ENCODE peak calls at places on chromosomes 12 and 14, in eight cellular contexts. A is IMR-90; F is psoas muscle; W is fibroblast of the conjunctiva; J is stimulated activated CD4-positive, alpha-beta T cell treated with anti-CD3 and anti-CD28 coated beads, Interleukin-2, amount 100 ng/mL, for 48 hours; X is A549; U is left colon; K is NCI-H2081. E is an unnamed sample.

GRCh38 chr12:4112290-4112689 is 161.3 kb upstream of the CCND2 start:
- DNase-seq in A (no peak), F (no peak), W (no peak), J (no peak), X (no peak), U (no peak), K (no peak), E (no peak)

GRCh38 chr14:105030836-105031396 is 10.0 kb upstream of the CDCA4 start:
- DNase-seq in A (no peak), F (no peak), W (no peak), J (no peak), X (no peak), U (no peak), K (no peak), E (no peak)

GRCh38 chr14:94643316-94644101 is 31.3 kb downstream of the SERPINA3 start:
- DNase-seq in A (no peak), F (no peak), W (no peak), J (no peak), X (no peak), U (no peak), K (no peak), E (no peak)

GRCh38 chr12:87323369-87323768 is 705.8 kb downstream of the C12orf50 start:
- DNase-seq in A (peak), F (no peak), W (peak), J (no peak), X (no peak), U (no peak), K (no peak), E (no peak)

GRCh38 chr14:29339491-29339890 is 572.9 kb downstream of the FOXG1 start:
- DNase-seq in A (peak), F (no peak), W (no peak), J (no peak), X (no peak), U (no peak), K (no peak), E (no peak)

GRCh38 chr12:7645395-7646177 is 20.1 kb downstream of the APOBEC1 start:
- DNase-seq in A (peak), F (no peak), W (no peak), J (no peak), X (peak), U (no peak), K (no peak), E (no peak)

GRCh38 chr14:105173901-105174894 is 5.6 kb upstream of the JAG2 start:
- DNase-seq in A (no peak), F (no peak), W (no peak), J (no peak), X (no peak), U (no peak), K (no peak), E (no peak)

GRCh38 chr12:19761465-19761864 is 322.2 kb downstream of the AEBP2 start:
- DNase-seq in A (no peak), F (no peak), W (no peak), J (no peak), X (no peak), U (no peak), K (no peak), E (peak)

GRCh38 chr12:8581098-8581784 is 31.4 kb downstream of the AICDA start:
- DNase-seq in A (no peak), F (no peak), W (no peak), J (no peak), X (no peak), U (no peak), K (no peak), E (no peak)

GRCh38 chr14:88879016-88879415 is 54.6 kb downstream of the TTC8 start:
- DNase-seq in A (peak), F (no peak), W (peak), J (no peak), X (peak), U (no peak), K (no peak), E (no peak)

GRCh38 chr14:92964124-92965109 is 41.5 kb downstream of the CHGA start:
- DNase-seq in A (no peak), F (peak), W (no peak), J (no peak), X (peak), U (no peak), K (peak), E (no peak)

GRCh38 chr12:46153267-46153872 is 115.5 kb downstream of the SLC38A1 start:
- DNase-seq in A (peak), F (no peak), W (peak), J (no peak), X (peak), U (no peak), K (peak), E (no peak)

GRCh38 chr12:10466311-10466710 is 13.1 kb upstream of the KLRC1 start:
- DNase-seq in A (no peak), F (no peak), W (no peak), J (no peak), X (no peak), U (no peak), K (no peak), E (no peak)

GRCh38 chr14:48373993-48374392 is 698.6 kb upstream of the MDGA2 start:
- DNase-seq in A (no peak), F (no peak), W (no peak), J (no peak), X (no peak), U (no peak), K (no peak), E (no peak)

GRCh38 chr12:1204581-1205121 is 213.6 kb downstream of the ERC1 start:
- DNase-seq in A (no peak), F (no peak), W (no peak), J (no peak), X (no peak), U (no peak), K (no peak), E (no peak)

GRCh38 chr12:75959506-75959905 is 72.1 kb downstream of the PHLDA1 start:
- DNase-seq in A (no peak), F (no peak), W (no peak), J (no peak), X (no peak), U (no peak), K (no peak), E (no peak)

GRCh38 chr14:76770521-76771431 is 9.5 kb downstream of the VASH1 start:
- DNase-seq in A (no peak), F (no peak), W (no peak), J (no peak), X (no peak), U (peak), K (no peak), E (no peak)

GRCh38 chr14:65332141-65332871 is 80.2 kb upstream of the FUT8 start:
- DNase-seq in A (no peak), F (no peak), W (no peak), J (no peak), X (no peak), U (no peak), K (no peak), E (no peak)

GRCh38 chr14:35287481-35288013 is 4.6 kb upstream of the PSMA6 start:
- DNase-seq in A (no peak), F (no peak), W (no peak), J (peak), X (no peak), U (no peak), K (no peak), E (no peak)

GRCh38 chr12:64820593-64820992 is 3.9 kb upstream of the TBC1D30 start:
- DNase-seq in A (no peak), F (no peak), W (no peak), J (no peak), X (no peak), U (no peak), K (no peak), E (no peak)

GRCh38 chr12:109736552-109737108 is 23.0 kb downstream of the FAM222A start:
- DNase-seq in A (peak), F (peak), W (peak), J (no peak), X (peak), U (peak), K (no peak), E (no peak)

GRCh38 chr14:33134975-33135374 is 196.3 kb downstream of the NPAS3 start:
- DNase-seq in A (no peak), F (no peak), W (no peak), J (no peak), X (no peak), U (no peak), K (no peak), E (no peak)

GRCh38 chr14:70753518-70753953 is 55.8 kb downstream of the MAP3K9 start:
- DNase-seq in A (no peak), F (no peak), W (no peak), J (no peak), X (peak), U (no peak), K (no peak), E (no peak)

GRCh38 chr14:82565825-82566224 is 1032.2 kb upstream of the SEL1L start:
- DNase-seq in A (no peak), F (no peak), W (no peak), J (no peak), X (no peak), U (no peak), K (no peak), E (no peak)

GRCh38 chr14:98192946-98193345 is 1079.1 kb downstream of the BCL11B start:
- DNase-seq in A (no peak), F (no peak), W (no peak), J (no peak), X (no peak), U (no peak), K (no peak), E (no peak)

GRCh38 chr12:26761775-26762174 is 71.2 kb downstream of the ITPR2 start:
- DNase-seq in A (no peak), F (no peak), W (no peak), J (no peak), X (no peak), U (no peak), K (no peak), E (no peak)

GRCh38 chr14:97523936-97524335 is 726.8 kb downstream of the VRK1 start:
- DNase-seq in A (no peak), F (no peak), W (no peak), J (no peak), X (peak), U (no peak), K (no peak), E (no peak)

GRCh38 chr12:64256166-64256800 is 34.2 kb upstream of the KICS2 start:
- DNase-seq in A (peak), F (no peak), W (peak), J (no peak), X (peak), U (no peak), K (peak), E (peak)

GRCh38 chr14:34365309-34365915 is 96.6 kb downstream of the SPTSSA start:
- DNase-seq in A (peak), F (no peak), W (no peak), J (no peak), X (peak), U (no peak), K (peak), E (peak)

GRCh38 chr14:55470025-55470424 is 29.6 kb upstream of the TBPL2 start:
- DNase-seq in A (no peak), F (no peak), W (no peak), J (no peak), X (no peak), U (no peak), K (no peak), E (no peak)

GRCh38 chr14:103445783-103446182 is 60.6 kb downstream of the MARK3 start:
- DNase-seq in A (no peak), F (no peak), W (no peak), J (no peak), X (no peak), U (no peak), K (peak), E (no peak)